ENCODE peak calls at places on chromosomes 2 and 18, in seven cellular contexts. R, I, V, Z, A, S and E are unnamed samples.
A peak's percentile ranks its signal among the peaks of the same experiment; 100 is the strongest.

GRCh38 chr2:23545811-23546210 is 160.8 kb downstream of the KLHL29 start:
- DNase-seq in I (no peak), R (no peak), A (no peak), Z (no peak), V (no peak), S (no peak), E (no peak)

GRCh38 chr2:240393831-240394410 is 41.5 kb upstream of the GPC1 start:
- DNase-seq in I (no peak), R (peak; percentile 39), V (no peak), A (no peak), S (no peak), Z (no peak), E (peak; percentile 66)

GRCh38 chr2:8380573-8380972 is 301.3 kb upstream of the ID2 start:
- DNase-seq in Z (no peak), V (no peak), A (no peak), R (no peak), S (no peak), I (no peak), E (no peak)

GRCh38 chr2:150267651-150268415 is 219.6 kb downstream of the RND3 start:
- DNase-seq in I (no peak), S (peak; percentile 4), V (no peak), Z (no peak), R (no peak), A (no peak), E (no peak)

GRCh38 chr2:111054791-111055627 is 65.7 kb upstream of the BCL2L11 start:
- DNase-seq in V (no peak), I (no peak), Z (no peak), A (peak; percentile 26), S (peak; percentile 76), R (peak; percentile 11), E (peak; percentile 73)

GRCh38 chr2:192413812-192414424 is 219.2 kb upstream of the TMEFF2 start:
- DNase-seq in Z (no peak), S (no peak), V (no peak), R (no peak), A (no peak), I (no peak), E (peak; percentile 41)

GRCh38 chr2:110999626-111000025 is 121.1 kb upstream of the BCL2L11 start:
- DNase-seq in S (no peak), Z (no peak), V (no peak), A (no peak), I (no peak), R (no peak), E (no peak)

GRCh38 chr2:154029504-154029903 is 157.8 kb downstream of the GALNT13 start:
- DNase-seq in R (no peak), V (no peak), Z (no peak), S (no peak), A (no peak), I (no peak), E (no peak)

GRCh38 chr2:23599691-23600090 is 214.7 kb downstream of the KLHL29 start:
- DNase-seq in I (no peak), V (no peak), Z (no peak), R (no peak), A (no peak), S (no peak), E (no peak)

GRCh38 chr18:45213040-45213333 is 402.3 kb upstream of the SLC14A2 start:
- DNase-seq in V (no peak), R (no peak), I (no peak), S (no peak), A (no peak), Z (no peak), E (no peak)

GRCh38 chr2:239846789-239847676 is 178.1 kb downstream of the NDUFA10 start:
- DNase-seq in Z (no peak), A (no peak), R (no peak), V (no peak), S (no peak), I (no peak), E (no peak)

GRCh38 chr18:76463872-76464271 is 31.2 kb downstream of the ZNF516 start:
- DNase-seq in I (no peak), S (no peak), A (no peak), V (no peak), Z (no peak), R (no peak), E (no peak)

GRCh38 chr18:13520741-13521140 is 205.6 kb downstream of the FAM210A start:
- DNase-seq in A (no peak), Z (no peak), I (no peak), R (no peak), S (no peak), V (no peak), E (no peak)

GRCh38 chr2:129887688-129888266 is 91.7 kb upstream of the RAB6C start:
- DNase-seq in I (no peak), R (no peak), V (no peak), Z (no peak), A (no peak), S (no peak), E (peak; percentile 31)

GRCh38 chr2:200863655-200864205 is 728 bp downstream of the CLK1 start:
- DNase-seq in V (peak; percentile 33), A (no peak), Z (no peak), I (no peak), R (peak; percentile 14), S (peak; percentile 25), E (no peak)

GRCh38 chr18:59021500-59021899 is 118.2 kb upstream of the SEC11C start:
- DNase-seq in I (no peak), R (no peak), Z (no peak), V (no peak), S (no peak), A (no peak), E (no peak)

GRCh38 chr2:136246086-136246669 is 128.2 kb upstream of the CXCR4 start:
- DNase-seq in A (peak; percentile 58), V (peak; percentile 38), I (peak; percentile 29), Z (peak; percentile 53), R (peak; percentile 47), S (peak; percentile 26), E (peak; percentile 85)

GRCh38 chr18:21897811-21898210 is 157.2 kb downstream of the MIB1 start:
- DNase-seq in S (peak; percentile 83), A (peak; percentile 84), Z (peak; percentile 41), I (peak; percentile 57), R (no peak), V (peak; percentile 76), E (no peak)

GRCh38 chr2:44869761-44870160 is 71.7 kb upstream of the SIX3 start:
- DNase-seq in Z (no peak), S (no peak), R (peak; percentile 1), I (no peak), A (no peak), V (no peak), E (no peak)

GRCh38 chr2:237691908-237692600 is 64.7 kb downstream of the LRRFIP1 start:
- DNase-seq in I (peak; percentile 69), Z (peak; percentile 73), R (peak; percentile 66), V (peak; percentile 100), A (no peak), S (peak; percentile 97), E (peak; percentile 99)

GRCh38 chr2:160502478-160502877 is 8.9 kb upstream of the RBMS1 start:
- DNase-seq in R (no peak), A (no peak), S (no peak), V (no peak), I (no peak), Z (no peak), E (no peak)

GRCh38 chr2:20516646-20517341 is 69.9 kb downstream of the RHOB start:
- DNase-seq in A (no peak), R (peak; percentile 26), Z (peak; percentile 44), S (no peak), V (no peak), I (peak; percentile 62), E (peak; percentile 73)

GRCh38 chr2:118911166-118911565 is 30.8 kb upstream of the MARCO start:
- DNase-seq in A (no peak), Z (no peak), R (no peak), S (no peak), V (no peak), I (no peak), E (no peak)

GRCh38 chr2:142314164-142314563 is 183.3 kb upstream of the LRP1B start:
- DNase-seq in R (no peak), I (no peak), S (no peak), A (no peak), V (no peak), Z (no peak), E (no peak)

GRCh38 chr2:234289789-234290188 is 207.1 kb downstream of the ARL4C start:
- DNase-seq in R (peak; percentile 79), I (no peak), Z (peak; percentile 57), V (no peak), A (no peak), S (no peak), E (peak; percentile 76)

GRCh38 chr2:234290671-234291070 is 206.2 kb downstream of the ARL4C start:
- DNase-seq in I (peak; percentile 20), V (no peak), A (no peak), Z (no peak), S (no peak), R (no peak), E (peak; percentile 80)

GRCh38 chr2:234288974-234289455 is 207.9 kb downstream of the ARL4C start:
- DNase-seq in R (peak; percentile 33), S (peak; percentile 73), Z (peak; percentile 65), V (peak; percentile 79), A (peak; percentile 95), I (peak; percentile 65), E (peak; percentile 79)

GRCh38 chr2:234291765-234292204 is 205.1 kb downstream of the ARL4C start:
- DNase-seq in S (no peak), A (no peak), I (peak; percentile 31), V (peak; percentile 46), Z (no peak), R (peak; percentile 79), E (peak; percentile 74)

GRCh38 chr2:234290196-234290595 is 206.7 kb downstream of the ARL4C start:
- DNase-seq in Z (no peak), I (no peak), R (no peak), A (no peak), S (no peak), V (no peak), E (no peak)
- H3K4me3 ChIP-seq in Z (no peak overlapping the region), I (no peak overlapping the region), R (no peak overlapping the region), A (no peak overlapping the region), S (no peak overlapping the region), V (no peak overlapping the region), E (no peak overlapping the region)

GRCh38 chr18:62588217-62588616 is 65.4 kb downstream of the ZCCHC2 start:
- DNase-seq in S (no peak), Z (no peak), R (no peak), A (peak; percentile 40), V (no peak), I (no peak), E (no peak)
- H3K4me1 ChIP-seq in S (peaks cover 5% of the 10 kb centered on the region), Z (no peaks in the 10 kb centered on the region), R (no peaks in the 10 kb centered on the region), A (peaks cover 6% of the 10 kb centered on the region), V (no peaks in the 10 kb centered on the region), I (peaks cover 11% of the 10 kb centered on the region), E (no peaks in the 10 kb centered on the region)

DNA sequence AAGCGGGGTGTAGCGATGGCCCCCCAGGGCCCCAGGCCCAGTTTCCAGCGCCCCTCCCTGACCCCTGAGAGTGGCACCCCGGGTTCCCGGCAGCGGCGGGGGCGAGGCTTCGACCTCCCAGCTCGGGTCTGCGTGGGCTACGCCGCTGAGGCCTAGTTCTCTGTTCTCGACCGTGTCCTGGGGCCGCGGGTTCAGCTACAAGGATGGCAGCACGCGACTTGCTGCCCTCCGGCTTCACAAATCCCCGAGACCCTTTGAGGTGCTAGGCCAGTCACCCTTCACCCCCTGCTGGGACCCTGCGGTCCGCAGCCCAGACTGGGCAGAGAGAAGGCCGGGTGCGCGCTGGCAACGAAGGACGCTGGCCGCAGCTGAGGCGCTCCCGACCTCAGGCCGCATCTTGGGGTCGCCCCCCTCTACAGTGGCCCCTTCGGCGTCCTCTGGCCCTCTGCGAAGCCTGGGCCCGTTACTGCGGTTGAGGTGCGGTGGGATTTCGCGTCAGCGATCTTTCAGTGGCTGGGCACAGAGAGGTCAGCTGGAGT is 1.2 kb downstream of the OTX1 start:
- DNase-seq in I (no peak), R (no peak), A (peak; percentile 72), V (no peak), Z (no peak), S (peak; percentile 62), E (peak; percentile 63)
- H3K9ac ChIP-seq in I (no peak overlapping the region), R (peak overlapping the region; percentile 61), A (no peak overlapping the region), V (no peak overlapping the region), Z (peak overlapping the region; percentile 98), S (peak overlapping the region; percentile 43), E (no peak overlapping the region)

GRCh38 chr2:46718797-46719196 is 196.8 kb downstream of the MCFD2 start:
- DNase-seq in A (no peak), S (no peak), Z (no peak), I (no peak), V (no peak), R (no peak), E (no peak)
- H3K4me3 ChIP-seq in A (no peak overlapping the region), S (no peak overlapping the region), Z (no peak overlapping the region), I (no peak overlapping the region), V (no peak overlapping the region), R (no peak overlapping the region), E (no peak overlapping the region)